ENCODE peak calls at places on chromosomes 1 and 21, in seven cellular contexts. E, W, V, O, I, U and X are unnamed samples.
A peak's percentile ranks its signal among the peaks of the same experiment; 100 is the strongest.

GRCh38 chr1:175563556-175563955 is 179.8 kb downstream of the TNR start:
- DNase-seq in V (no peak), W (no peak), U (no peak), I (peak; percentile 10), O (no peak), E (no peak), X (no peak)

GRCh38 chr1:160415696-160416298 is 15.4 kb downstream of the VANGL2 start:
- DNase-seq in U (no peak), I (no peak), O (no peak), E (no peak), V (no peak), W (no peak), X (no peak)

GRCh38 chr1:242629396-242629795 is 104.9 kb upstream of the PLD5 start:
- DNase-seq in O (peak; percentile 5), V (no peak), W (no peak), U (no peak), I (no peak), E (no peak), X (no peak)

GRCh38 chr1:19460535-19461351 is 24.6 kb downstream of the CAPZB start:
- DNase-seq in O (no peak), V (no peak), W (no peak), U (no peak), E (no peak), I (no peak), X (no peak)

GRCh38 chr1:248611883-248612282 is 14.4 kb upstream of the OR2T10 start:
- DNase-seq in I (no peak), V (no peak), O (peak; percentile 50), E (no peak), U (no peak), W (no peak), X (no peak)

GRCh38 chr1:205493241-205494085 is 11.0 kb upstream of the CDK18 start:
- DNase-seq in E (no peak), O (peak; percentile 46), I (peak; percentile 83), V (no peak), U (peak; percentile 44), W (no peak), X (peak; percentile 64)

GRCh38 chr21:33047231-33047630 is 21.5 kb downstream of the OLIG2 start:
- DNase-seq in I (peak; percentile 83), W (no peak), E (no peak), U (no peak), V (no peak), O (no peak), X (peak; percentile 31)

GRCh38 chr1:69290266-69290665 is 277.5 kb upstream of the LRRC7 start:
- DNase-seq in U (no peak), W (no peak), E (no peak), I (peak; percentile 60), O (peak; percentile 7), V (no peak), X (no peak)

GRCh38 chr1:112245114-112245513 is 150.9 kb upstream of the CTTNBP2NL start:
- DNase-seq in E (no peak), W (no peak), V (no peak), I (no peak), U (no peak), O (no peak), X (no peak)

GRCh38 chr1:151616505-151616849 is 4.6 kb downstream of the SNX27 start:
- DNase-seq in U (no peak), W (no peak), I (peak; percentile 50), O (no peak), V (no peak), E (no peak), X (no peak)

GRCh38 chr1:1629430-1630190 is 2.4 kb upstream of the MMP23B start:
- DNase-seq in W (no peak), I (no peak), V (peak; percentile 57), U (no peak), E (no peak), O (no peak), X (no peak)

GRCh38 chr1:36555041-36555440 is 72.3 kb upstream of the CSF3R start:
- DNase-seq in W (no peak), V (no peak), E (no peak), O (no peak), U (no peak), I (no peak), X (no peak)

GRCh38 chr1:157597959-157598667 is at the start of gene FCRL4:
- DNase-seq in W (no peak), I (no peak), E (no peak), U (no peak), V (no peak), O (no peak), X (no peak)

GRCh38 chr1:115158181-115158580 is 68.9 kb upstream of the TSPAN2 start:
- DNase-seq in V (no peak), W (no peak), O (no peak), E (no peak), U (peak; percentile 63), I (peak; percentile 71), X (no peak)

GRCh38 chr1:155037043-155037442 is 3.4 kb downstream of the DCST1 start:
- DNase-seq in V (no peak), O (no peak), E (no peak), I (no peak), W (no peak), U (no peak), X (no peak)

GRCh38 chr1:201217146-201217545 is 26.5 kb downstream of the IGFN1 start:
- DNase-seq in U (no peak), E (no peak), O (no peak), V (no peak), W (no peak), I (no peak), X (no peak)

GRCh38 chr1:99641558-99641957 is 4.4 kb upstream of the PALMD start:
- DNase-seq in W (no peak), V (no peak), O (no peak), E (no peak), I (no peak), U (no peak), X (no peak)
- H3K27ac ChIP-seq in W (no peak overlapping the region), V (no peak overlapping the region), O (no peak overlapping the region), E (no peak overlapping the region), I (no peak overlapping the region), U (no peak overlapping the region), X (no peak overlapping the region)

DNA sequence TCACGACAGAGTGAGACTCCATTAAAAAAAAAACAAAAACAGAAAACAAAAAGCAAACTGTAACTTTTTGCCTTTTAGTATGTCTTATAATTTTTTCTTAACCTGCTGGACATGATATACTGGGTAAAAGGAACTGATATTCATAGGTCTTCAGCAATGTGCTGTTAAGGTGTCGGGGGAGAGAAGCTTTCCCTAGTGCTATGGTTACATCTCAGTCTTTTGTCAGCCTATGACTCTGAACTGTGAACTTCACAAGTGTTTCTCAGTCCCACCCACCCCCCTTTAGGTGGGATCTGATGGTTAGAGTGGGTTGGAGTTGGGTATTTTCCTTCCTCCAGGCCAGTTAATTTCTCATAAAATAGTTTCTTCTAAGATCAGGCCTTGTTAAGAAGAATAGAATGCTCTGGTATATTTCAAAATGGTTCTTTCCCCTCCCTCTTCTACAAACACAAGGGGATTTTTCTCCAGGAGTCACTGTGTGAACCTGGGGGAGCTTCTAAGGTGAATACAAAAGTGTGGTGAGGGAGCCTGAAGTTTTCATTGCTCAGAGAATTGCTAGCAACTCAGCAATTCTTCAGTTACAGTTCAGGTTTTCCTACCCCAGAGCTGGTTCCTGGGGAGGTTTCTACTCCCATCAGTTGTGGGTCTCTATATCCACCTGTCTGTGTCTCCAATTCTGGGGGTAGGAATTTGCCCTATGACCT is 16.1 kb upstream of the EDARADD start:
- DNase-seq in E (no peak), O (no peak), U (no peak), W (no peak), V (no peak), I (no peak), X (no peak)
- H3K9me3 ChIP-seq in E (no peaks in the 10 kb centered on the region), O (no peaks in the 10 kb centered on the region), U (peaks cover 4% of the 10 kb centered on the region), W (no peaks in the 10 kb centered on the region), V (no peaks in the 10 kb centered on the region), I (no peaks in the 10 kb centered on the region), X (no peaks in the 10 kb centered on the region)

GRCh38 chr1:31422505-31423319 is 9.7 kb downstream of the SERINC2 start:
- DNase-seq in W (peak; percentile 79), O (peak; percentile 59), U (peak; percentile 52), V (peak; percentile 77), E (peak; percentile 58), I (peak; percentile 74), X (peak; percentile 75)
- H3K27ac ChIP-seq in W (no peak overlapping the region), O (no peak overlapping the region), U (no peak overlapping the region), V (peak overlapping the region; percentile 66), E (peak overlapping the region; percentile 47), I (peak overlapping the region; percentile 60), X (no peak overlapping the region)

DNA sequence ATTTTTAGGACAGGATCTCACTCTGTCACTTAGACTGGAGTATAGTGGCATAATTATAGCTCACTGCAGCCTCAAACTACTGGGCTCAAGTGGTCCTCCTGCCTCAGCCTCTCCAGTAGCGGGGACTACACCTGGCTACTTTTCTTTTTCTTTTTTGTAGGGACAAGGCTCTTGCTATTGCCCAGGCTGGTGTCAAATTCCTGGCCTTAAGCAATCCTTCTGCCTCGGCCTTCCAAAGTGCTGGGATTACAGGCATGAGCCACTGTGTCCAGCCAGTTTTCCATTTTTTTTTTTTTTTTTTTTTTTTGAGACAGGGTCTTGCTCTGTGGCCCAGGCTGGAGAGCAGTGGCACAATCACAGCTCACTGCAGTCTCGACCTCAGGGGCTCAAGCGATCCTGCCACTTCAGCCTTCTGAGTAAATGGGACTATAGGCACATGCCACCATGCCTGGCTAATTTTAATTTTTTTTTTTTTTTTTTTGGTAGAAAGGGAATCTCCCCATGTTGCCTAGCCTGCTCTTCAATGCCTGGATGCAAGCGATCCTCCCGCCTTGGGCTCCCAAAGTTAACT is 20.6 kb upstream of the CEP85 start:
- DNase-seq in I (no peak), E (no peak), O (no peak), V (no peak), U (no peak), W (no peak), X (no peak)
- H3K9me3 ChIP-seq in I (no peaks in the 10 kb centered on the region), E (no peaks in the 10 kb centered on the region), O (no peaks in the 10 kb centered on the region), V (no peaks in the 10 kb centered on the region), U (no peaks in the 10 kb centered on the region), W (no peaks in the 10 kb centered on the region), X (no peaks in the 10 kb centered on the region)